ENCODE peak calls at places on chromosomes 12 and 14, in ten cellular contexts. E is ascending aorta; F is Caco-2; L is GM23338; M is brain microvascular endothelial cell; U is CD8-positive, alpha-beta T cell; I is heart right ventricle; R is tibial nerve; O is thoracic aorta; V is mammary epithelial cell. C is an unnamed sample.

GRCh38 chr12:104699489-104700194 is 242.9 kb downstream of the CHST11 start:
- DNase-seq in I (no peak), L (no peak), M (no peak), U (no peak), V (no peak), O (no peak), E (no peak), R (no peak), F (no peak), C (no peak)

GRCh38 chr12:71694099-71694820 is 8.4 kb downstream of the TMEM19 start:
- DNase-seq in F (no peak), L (no peak), U (no peak), I (no peak), E (no peak), V (peak; percentile 71), R (no peak), O (no peak), M (no peak), C (no peak)

GRCh38 chr12:104201238-104202001 is 14.2 kb upstream of the TXNRD1 start:
- DNase-seq in I (peak; percentile 47), L (peak; percentile 86), M (peak; percentile 56), F (peak; percentile 58), R (no peak), O (no peak), V (peak; percentile 41), U (peak; percentile 39), E (peak; percentile 69), C (no peak)

GRCh38 chr12:6943719-6944380 is at the start of the genes C12orf57 and RNU7-1:
- DNase-seq in R (no peak), O (no peak), L (peak; percentile 91), F (peak; percentile 92), V (peak; percentile 99), I (peak; percentile 85), E (peak; percentile 90), U (peak; percentile 63), M (peak; percentile 85), C (peak; percentile 62)

GRCh38 chr12:24922109-24922508 is 26.8 kb downstream of the BCAT1 start:
- DNase-seq in I (no peak), F (no peak), M (no peak), R (no peak), L (no peak), U (no peak), O (no peak), E (no peak), V (peak; percentile 66), C (no peak)

GRCh38 chr12:18045446-18046001 is 44.5 kb downstream of the RERGL start:
- DNase-seq in U (no peak), O (no peak), V (no peak), I (no peak), E (no peak), R (no peak), L (no peak), M (no peak), F (no peak), C (no peak)

GRCh38 chr12:128980623-128981022 is 127.3 kb downstream of the GLT1D1 start:
- DNase-seq in U (no peak), I (no peak), E (no peak), V (no peak), L (no peak), M (no peak), R (no peak), F (no peak), O (no peak), C (no peak)

GRCh38 chr14:55580401-55581010 is 499 bp downstream of the KTN1 start:
- DNase-seq in R (no peak), E (peak; percentile 67), M (no peak), V (peak; percentile 30), F (peak; percentile 59), U (peak; percentile 58), L (peak; percentile 45), I (peak; percentile 61), O (no peak), C (no peak)

GRCh38 chr14:36857136-36857535 is 195.5 kb downstream of the PAX9 start:
- DNase-seq in M (no peak), R (no peak), F (no peak), O (no peak), L (peak; percentile 15), V (no peak), E (no peak), U (no peak), I (no peak), C (no peak)

GRCh38 chr12:92478692-92479091 is 224.1 kb upstream of the PLEKHG7 start:
- DNase-seq in R (no peak), M (no peak), E (no peak), V (no peak), U (no peak), I (no peak), F (no peak), L (no peak), O (no peak), C (no peak)

GRCh38 chr12:106369624-106370346 is 12.2 kb downstream of the POLR3B start:
- DNase-seq in U (no peak), I (no peak), R (no peak), M (peak; percentile 62), F (no peak), V (peak; percentile 81), E (no peak), L (no peak), O (no peak), C (peak; percentile 68)

GRCh38 chr14:92754956-92755355 is 6.5 kb upstream of the LGMN start:
- DNase-seq in O (no peak), V (no peak), E (no peak), M (no peak), U (no peak), L (no peak), R (no peak), F (no peak), I (no peak), C (no peak)

GRCh38 chr14:75727124-75727523 is 66.1 kb downstream of the TTLL5 start:
- DNase-seq in I (no peak), M (no peak), E (no peak), R (no peak), O (no peak), V (no peak), L (no peak), U (no peak), F (no peak), C (no peak)

DNA sequence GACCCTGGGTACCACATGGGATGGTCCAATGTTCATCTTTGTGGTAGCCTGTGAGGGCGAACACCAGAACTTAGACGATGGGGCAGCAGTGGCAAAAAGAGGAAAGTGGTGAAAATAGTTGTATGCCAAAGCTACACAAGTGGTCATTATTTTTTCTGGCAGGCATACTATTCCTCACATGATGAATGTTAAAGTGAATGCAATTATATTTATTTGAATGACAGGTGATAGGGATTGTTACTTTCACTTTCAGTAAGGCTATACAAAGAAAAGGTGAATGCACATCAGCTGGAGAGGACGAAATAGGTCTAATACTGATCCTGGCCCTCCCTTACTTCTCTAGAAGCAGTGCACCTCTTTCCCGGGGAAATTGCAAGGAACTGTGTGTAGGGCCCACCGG is 470.1 kb downstream of the TMTC2 start:
- DNase-seq in R (no peak), M (no peak), I (no peak), E (no peak), U (no peak), F (no peak), O (no peak), L (no peak), V (no peak), C (no peak)
- H3K4me3 ChIP-seq in R (no peak overlapping the region), M (no peak overlapping the region), I (no peak overlapping the region), E (no peak overlapping the region), U (no peak overlapping the region), F (no peak overlapping the region), O (no peak overlapping the region), L (no peak overlapping the region), V (no peak overlapping the region), C (no peak overlapping the region)

GRCh38 chr12:85955127-85955526 is 81.0 kb downstream of the NTS start:
- DNase-seq in U (no peak), V (no peak), M (no peak), R (no peak), E (no peak), O (no peak), L (peak; percentile 25), I (no peak), F (no peak), C (no peak)
- TF ChIP-seq CTCF in U (no peak), V (peak; percentile 39), M (no peak), R (no peak), E (no peak), O (peak; percentile 10), L (peak; percentile 64), I (no peak), F (no peak), C (no peak)

GRCh38 chr14:50113381-50113811 is 3.0 kb downstream of the VCPKMT start:
- DNase-seq in I (no peak), R (no peak), O (no peak), M (no peak), V (no peak), U (no peak), L (no peak), E (no peak), F (no peak), C (no peak)
- H3K36me3 ChIP-seq in I (peaks cover 37% of the 10 kb centered on the region), R (no peaks in the 10 kb centered on the region), O (peaks cover 28% of the 10 kb centered on the region), M (peaks cover 36% of the 10 kb centered on the region), V (peaks cover 32% of the 10 kb centered on the region), U (peaks cover 25% of the 10 kb centered on the region), L (peaks cover 55% of the 10 kb centered on the region), E (peaks cover 55% of the 10 kb centered on the region), F (no peaks in the 10 kb centered on the region), C (peaks cover 7% of the 10 kb centered on the region)

DNA sequence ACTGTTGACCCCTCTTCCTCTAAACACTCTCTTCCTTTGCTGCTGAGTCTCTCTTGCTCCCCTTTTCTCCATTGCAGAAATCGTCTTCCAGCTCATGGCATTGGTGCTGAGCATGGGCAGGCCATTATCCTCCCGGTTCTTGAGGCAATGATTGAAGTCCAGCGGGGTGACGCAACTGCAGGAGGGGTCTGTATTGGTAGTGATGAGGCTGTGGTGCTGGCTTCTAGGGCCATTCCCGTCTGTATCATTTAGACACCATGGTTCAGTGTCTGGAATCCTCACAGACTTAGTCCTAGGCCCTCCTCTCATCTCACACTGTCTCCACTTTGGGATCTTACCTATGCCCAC is 720 bp upstream of the SLC22A17 start:
- DNase-seq in V (no peak), O (no peak), M (no peak), F (no peak), U (no peak), R (no peak), E (peak; percentile 64), L (no peak), I (no peak), C (no peak)
- H3K4me3 ChIP-seq in V (no peak overlapping the region), O (no peak overlapping the region), M (no peak overlapping the region), F (peak overlapping the region; percentile 53), U (no peak overlapping the region), R (no peak overlapping the region), E (no peak overlapping the region), L (peak overlapping the region; percentile 85), I (no peak overlapping the region), C (no peak overlapping the region)

GRCh38 chr12:52372216-52373154 is 5.2 kb upstream of the KRT85 start:
- DNase-seq in O (no peak), E (peak; percentile 87), M (peak; percentile 82), F (peak; percentile 86), U (peak; percentile 60), R (peak; percentile 71), L (peak; percentile 82), I (peak; percentile 81), V (peak; percentile 81), C (peak; percentile 47)
- TF ChIP-seq CTCF in O (peak; percentile 72), E (peak; percentile 84), M (peak; percentile 95), F (peak; percentile 91), U (peak; percentile 34), R (peak; percentile 79), L (peak; percentile 72), I (peak; percentile 47), V (peak; percentile 93), C (peak; percentile 93)

GRCh38 chr14:24296341-24297157 is 3.0 kb downstream of the DHRS1 start:
- DNase-seq in I (peak; percentile 54), R (no peak), L (peak; percentile 84), O (peak; percentile 40), M (peak; percentile 91), V (peak; percentile 90), U (peak; percentile 72), E (peak; percentile 76), F (peak; percentile 69), C (peak; percentile 49)
- H3K36me3 ChIP-seq in I (peaks cover 16% of the 10 kb centered on the region), R (no peaks in the 10 kb centered on the region), L (no peaks in the 10 kb centered on the region), O (peaks cover 19% of the 10 kb centered on the region), M (peaks cover 9% of the 10 kb centered on the region), V (peaks cover 24% of the 10 kb centered on the region), U (peaks cover 16% of the 10 kb centered on the region), E (peaks cover 25% of the 10 kb centered on the region), F (peaks cover 4% of the 10 kb centered on the region), C (peaks cover 10% of the 10 kb centered on the region)

C was measured in BJ.